ENCODE peak calls at places on chromosome 16, in six cellular contexts. One of them, this sample, is unnamed.

GRCh38 chr16:27698266-27698665 is 148.3 kb downstream of the KATNIP start:
- DNase-seq in NCI-H460: no peak
- DNase-seq in M059J: no peak
- DNase-seq in HT1080: no peak
- DNase-seq in A549: no peak
- DNase-seq in posterior cingulate gyrus: peak
- DNase-seq in this sample: no peak

GRCh38 chr16:82287948-82288347 is 117.9 kb upstream of the MPHOSPH6 start:
- DNase-seq in posterior cingulate gyrus: no peak
- DNase-seq in HT1080: no peak
- DNase-seq in A549: no peak
- DNase-seq in NCI-H460: no peak
- DNase-seq in M059J: no peak
- DNase-seq in this sample: no peak

GRCh38 chr16:19555938-19556778 is 655 bp downstream of the VPS35L start:
- DNase-seq in M059J: peak
- DNase-seq in HT1080: peak
- DNase-seq in A549: peak
- DNase-seq in NCI-H460: peak
- DNase-seq in posterior cingulate gyrus: no peak
- DNase-seq in this sample: peak

GRCh38 chr16:17423195-17423594 is 47.6 kb downstream of the XYLT1 start:
- DNase-seq in A549: no peak
- DNase-seq in HT1080: no peak
- DNase-seq in NCI-H460: no peak
- DNase-seq in posterior cingulate gyrus: no peak
- DNase-seq in M059J: no peak
- DNase-seq in this sample: no peak

GRCh38 chr16:64657316-64658011 is 464.4 kb downstream of the CDH11 start:
- DNase-seq in posterior cingulate gyrus: no peak
- DNase-seq in A549: no peak
- DNase-seq in HT1080: no peak
- DNase-seq in NCI-H460: no peak
- DNase-seq in M059J: no peak
- DNase-seq in this sample: no peak

GRCh38 chr16:85724126-85724879 is 26.6 kb downstream of the C16orf74 start:
- DNase-seq in M059J: no peak
- DNase-seq in NCI-H460: no peak
- DNase-seq in HT1080: no peak
- DNase-seq in posterior cingulate gyrus: no peak
- DNase-seq in A549: no peak
- DNase-seq in this sample: no peak

GRCh38 chr16:61617214-61617783 is 418.9 kb downstream of the CDH8 start:
- DNase-seq in NCI-H460: no peak
- DNase-seq in HT1080: no peak
- DNase-seq in M059J: no peak
- DNase-seq in posterior cingulate gyrus: no peak
- DNase-seq in A549: no peak
- DNase-seq in this sample: no peak

GRCh38 chr16:70159355-70160348 is 13.9 kb upstream of the CLEC18C start:
- DNase-seq in HT1080: peak
- DNase-seq in A549: no peak
- DNase-seq in NCI-H460: no peak
- DNase-seq in posterior cingulate gyrus: no peak
- DNase-seq in M059J: no peak
- DNase-seq in this sample: no peak

GRCh38 chr16:4265676-4266075 is 7.1 kb downstream of the TFAP4 start:
- DNase-seq in A549: no peak
- DNase-seq in NCI-H460: no peak
- DNase-seq in M059J: no peak
- DNase-seq in HT1080: no peak
- DNase-seq in posterior cingulate gyrus: no peak
- DNase-seq in this sample: no peak

GRCh38 chr16:19810817-19811731 is 73.6 kb downstream of the GPRC5B start:
- DNase-seq in posterior cingulate gyrus: no peak
- DNase-seq in A549: peak
- DNase-seq in M059J: peak
- DNase-seq in NCI-H460: no peak
- DNase-seq in HT1080: peak
- DNase-seq in this sample: no peak

GRCh38 chr16:70738083-70738977 is 52.5 kb upstream of the MTSS2 start:
- DNase-seq in A549: peak
- DNase-seq in NCI-H460: peak
- DNase-seq in posterior cingulate gyrus: peak
- DNase-seq in HT1080: peak
- DNase-seq in M059J: peak
- DNase-seq in this sample: peak

GRCh38 chr16:11391576-11391975 is 46.3 kb downstream of the RMI2 start:
- DNase-seq in A549: no peak
- DNase-seq in posterior cingulate gyrus: no peak
- DNase-seq in NCI-H460: no peak
- DNase-seq in HT1080: no peak
- DNase-seq in M059J: no peak
- DNase-seq in this sample: no peak

GRCh38 chr16:2388875-2389433 is 40.3 kb upstream of the CCNF start:
- DNase-seq in posterior cingulate gyrus: no peak
- DNase-seq in HT1080: peak
- DNase-seq in NCI-H460: no peak
- DNase-seq in A549: no peak
- DNase-seq in M059J: peak
- DNase-seq in this sample: no peak

GRCh38 chr16:25411376-25412081 is 153.9 kb upstream of the ZKSCAN2 start:
- DNase-seq in HT1080: no peak
- DNase-seq in A549: no peak
- DNase-seq in M059J: no peak
- DNase-seq in NCI-H460: no peak
- DNase-seq in posterior cingulate gyrus: no peak
- DNase-seq in this sample: no peak

GRCh38 chr16:24721830-24722238 is 7.6 kb upstream of the TNRC6A start:
- DNase-seq in HT1080: peak
- DNase-seq in posterior cingulate gyrus: no peak
- DNase-seq in M059J: peak
- DNase-seq in A549: no peak
- DNase-seq in NCI-H460: no peak
- DNase-seq in this sample: peak

GRCh38 chr16:89363621-89364393 is 126.6 kb downstream of the ANKRD11 start:
- DNase-seq in HT1080: peak
- DNase-seq in M059J: peak
- DNase-seq in NCI-H460: no peak
- DNase-seq in A549: peak
- DNase-seq in posterior cingulate gyrus: no peak
- DNase-seq in this sample: peak

GRCh38 chr16:86222965-86223551 is 287.3 kb upstream of the FOXF1 start:
- DNase-seq in HT1080: no peak
- DNase-seq in NCI-H460: peak
- DNase-seq in A549: no peak
- DNase-seq in posterior cingulate gyrus: no peak
- DNase-seq in M059J: peak
- DNase-seq in this sample: no peak

GRCh38 chr16:57675752-57676623 is 7.9 kb downstream of the ADGRG3 start:
- DNase-seq in A549: no peak
- DNase-seq in HT1080: no peak
- DNase-seq in M059J: no peak
- DNase-seq in NCI-H460: peak
- DNase-seq in posterior cingulate gyrus: no peak
- DNase-seq in this sample: no peak

GRCh38 chr16:1991135-1991551 is 1.4 kb downstream of the SYNGR3 start:
- DNase-seq in A549: no peak
- DNase-seq in posterior cingulate gyrus: no peak
- DNase-seq in NCI-H460: no peak
- DNase-seq in M059J: no peak
- DNase-seq in HT1080: no peak
- DNase-seq in this sample: peak

GRCh38 chr16:1884155-1884760 is 12.3 kb upstream of the MEIOB start:
- DNase-seq in A549: peak
- DNase-seq in M059J: peak
- DNase-seq in HT1080: peak
- DNase-seq in posterior cingulate gyrus: no peak
- DNase-seq in NCI-H460: peak
- DNase-seq in this sample: no peak

GRCh38 chr16:11379420-11379819 is 34.2 kb downstream of the RMI2 start:
- DNase-seq in M059J: peak
- DNase-seq in A549: no peak
- DNase-seq in posterior cingulate gyrus: no peak
- DNase-seq in NCI-H460: no peak
- DNase-seq in HT1080: no peak
- DNase-seq in this sample: peak

GRCh38 chr16:61879306-61879705 is 156.9 kb downstream of the CDH8 start:
- DNase-seq in A549: no peak
- DNase-seq in NCI-H460: no peak
- DNase-seq in M059J: no peak
- DNase-seq in posterior cingulate gyrus: no peak
- DNase-seq in HT1080: no peak
- DNase-seq in this sample: no peak

GRCh38 chr16:68073902-68074760 is 11.0 kb upstream of the NFATC3 start:
- DNase-seq in NCI-H460: no peak
- DNase-seq in posterior cingulate gyrus: no peak
- DNase-seq in HT1080: no peak
- DNase-seq in M059J: no peak
- DNase-seq in A549: no peak
- DNase-seq in this sample: no peak

GRCh38 chr16:57601801-57602478 is 26.5 kb upstream of the ADGRG1 start:
- DNase-seq in M059J: peak
- DNase-seq in HT1080: no peak
- DNase-seq in A549: no peak
- DNase-seq in posterior cingulate gyrus: no peak
- DNase-seq in NCI-H460: no peak
- DNase-seq in this sample: peak

GRCh38 chr16:57559075-57559790 is 16.8 kb downstream of the ADGRG5 start:
- DNase-seq in HT1080: no peak
- DNase-seq in A549: no peak
- DNase-seq in M059J: no peak
- DNase-seq in posterior cingulate gyrus: no peak
- DNase-seq in NCI-H460: no peak
- DNase-seq in this sample: no peak

GRCh38 chr16:83138976-83139690 is 512.4 kb downstream of the CDH13 start:
- DNase-seq in NCI-H460: no peak
- DNase-seq in A549: no peak
- DNase-seq in M059J: no peak
- DNase-seq in posterior cingulate gyrus: no peak
- DNase-seq in HT1080: no peak
- DNase-seq in this sample: no peak

GRCh38 chr16:19212059-19212458 is 44.0 kb downstream of the SYT17 start:
- DNase-seq in HT1080: no peak
- DNase-seq in NCI-H460: no peak
- DNase-seq in A549: no peak
- DNase-seq in M059J: no peak
- DNase-seq in posterior cingulate gyrus: no peak
- DNase-seq in this sample: no peak

GRCh38 chr16:85436636-85437160 is 176.4 kb upstream of the GSE1 start:
- DNase-seq in A549: no peak
- DNase-seq in NCI-H460: no peak
- DNase-seq in posterior cingulate gyrus: no peak
- DNase-seq in HT1080: no peak
- DNase-seq in M059J: no peak
- DNase-seq in this sample: no peak

GRCh38 chr16:47065766-47066688 is 77.7 kb downstream of the NETO2 start:
- DNase-seq in posterior cingulate gyrus: no peak
- DNase-seq in A549: no peak
- DNase-seq in NCI-H460: no peak
- DNase-seq in M059J: no peak
- DNase-seq in HT1080: no peak
- DNase-seq in this sample: no peak